ENCODE peak calls at places on chromosomes 16 and 17, in six cellular contexts. C, N, J, S, O and F are unnamed samples.
A peak's percentile ranks its signal among the peaks of the same experiment; 100 is the strongest.

GRCh38 chr17:64025732-64026294 is 5.4 kb upstream of the ICAM2 start:
- DNase-seq in J (peak; percentile 87), O (peak; percentile 85), N (peak; percentile 70), C (no peak), S (peak; percentile 86), F (peak; percentile 69)

GRCh38 chr17:81722184-81723120 is 10.4 kb downstream of the SLC25A10 start:
- DNase-seq in N (no peak), S (peak; percentile 66), C (no peak), J (no peak), O (no peak), F (no peak)

GRCh38 chr17:66900126-66901010 is 64.1 kb upstream of the CACNG4 start:
- DNase-seq in N (peak; percentile 55), J (peak; percentile 39), O (no peak), C (no peak), S (peak; percentile 47), F (peak; percentile 25)

GRCh38 chr17:77471984-77472836 is 331.4 kb downstream of the SEC14L1 start:
- DNase-seq in O (peak; percentile 49), N (peak; percentile 64), C (no peak), J (no peak), S (no peak), F (peak; percentile 95)

GRCh38 chr17:56596741-56597494 is 3.4 kb downstream of the NOG start:
- DNase-seq in O (no peak), N (no peak), J (no peak), C (no peak), S (no peak), F (no peak)

GRCh38 chr17:19678581-19679418 is 30.2 kb downstream of the ALDH3A2 start:
- DNase-seq in N (no peak), C (no peak), O (no peak), S (no peak), J (no peak), F (no peak)

GRCh38 chr16:84741351-84741791 is 41.6 kb downstream of the USP10 start:
- DNase-seq in N (peak; percentile 69), C (no peak), S (peak; percentile 71), J (no peak), O (no peak), F (peak; percentile 45)

GRCh38 chr16:6076631-6077030 is 979.0 kb upstream of the EEF2KMT start:
- DNase-seq in N (no peak), J (no peak), O (no peak), S (no peak), C (no peak), F (no peak)

GRCh38 chr16:86575754-86576557 is 2.4 kb upstream of the FOXL1 start:
- DNase-seq in O (peak; percentile 84), S (peak; percentile 94), J (peak; percentile 76), C (peak; percentile 37), N (peak; percentile 97), F (no peak)

GRCh38 chr16:49858200-49859129 is 2.6 kb upstream of the ZNF423 start:
- DNase-seq in O (peak; percentile 73), C (no peak), J (peak; percentile 21), S (no peak), N (no peak), F (no peak)

GRCh38 chr17:11996722-11997146 is 541 bp downstream of the ZNF18 start:
- DNase-seq in N (peak; percentile 28), O (no peak), C (no peak), S (peak; percentile 76), J (peak; percentile 58), F (peak; percentile 30)

GRCh38 chr17:49715221-49715620 is 7.5 kb upstream of the SLC35B1 start:
- DNase-seq in O (no peak), N (no peak), J (no peak), S (no peak), C (no peak), F (no peak)

GRCh38 chr17:48633266-48633816 is 7.2 kb upstream of the HOXB9 start:
- DNase-seq in O (no peak), S (no peak), J (no peak), N (no peak), C (no peak), F (no peak)

GRCh38 chr17:72158895-72159885 is 38.4 kb downstream of the SOX9 start:
- DNase-seq in N (peak; percentile 44), S (no peak), J (no peak), C (no peak), O (no peak), F (peak; percentile 96)

GRCh38 chr16:85735225-85735722 is 15.6 kb downstream of the C16orf74 start:
- DNase-seq in J (no peak), S (no peak), N (no peak), O (no peak), C (no peak), F (no peak)

GRCh38 chr16:24844101-24845030 is 1.4 kb upstream of the SLC5A11 start:
- DNase-seq in O (no peak), J (peak; percentile 93), N (peak; percentile 28), C (no peak), S (no peak), F (no peak)

GRCh38 chr16:62882552-62883221 is 846.4 kb upstream of the CDH8 start:
- DNase-seq in J (no peak), S (no peak), N (no peak), C (no peak), O (no peak), F (no peak)

GRCh38 chr16:21611546-21612384 is 12.4 kb downstream of the METTL9 start:
- DNase-seq in N (no peak), J (no peak), S (no peak), O (no peak), C (no peak), F (no peak)

GRCh38 chr16:88510091-88510719 is 57.1 kb downstream of the ZFPM1 start:
- DNase-seq in C (no peak), O (no peak), N (no peak), S (no peak), J (no peak), F (no peak)

GRCh38 chr16:87384162-87384999 is 805 bp upstream of the FBXO31 start:
- DNase-seq in O (peak; percentile 68), J (peak; percentile 76), C (no peak), S (peak; percentile 47), N (no peak), F (no peak)

GRCh38 chr16:11402051-11402744 is 56.9 kb downstream of the RMI2 start:
- DNase-seq in N (no peak), J (no peak), C (no peak), O (no peak), S (no peak), F (no peak)

GRCh38 chr17:83032781-83033180 is 46.6 kb upstream of the METRNL start:
- DNase-seq in S (no peak), O (no peak), C (no peak), J (no peak), N (no peak), F (no peak)

GRCh38 chr16:48462146-48462740 is 77.0 kb upstream of the SIAH1 start:
- DNase-seq in O (no peak), S (peak; percentile 44), C (no peak), J (peak; percentile 77), N (no peak), F (no peak)

GRCh38 chr17:4176803-4177472 is 33.9 kb downstream of the CYB5D2 start:
- DNase-seq in C (no peak), N (no peak), J (no peak), O (no peak), S (no peak), F (no peak)

GRCh38 chr16:57801856-57802634 is at the start of gene KIFC3:
- DNase-seq in S (peak; percentile 85), N (peak; percentile 72), O (peak; percentile 93), C (no peak), J (peak; percentile 80), F (no peak)

GRCh38 chr16:66787427-66787826 is 14.0 kb downstream of the TERB1 start:
- DNase-seq in S (no peak), J (no peak), C (no peak), O (no peak), N (no peak), F (no peak)

GRCh38 chr16:58620396-58620795 is 9.2 kb downstream of the CNOT1 start:
- DNase-seq in J (no peak), O (no peak), S (no peak), C (no peak), N (no peak), F (no peak)

GRCh38 chr16:47887496-47887895 is 268.3 kb downstream of the ABCC12 start:
- DNase-seq in O (no peak), S (no peak), N (peak; percentile 33), J (peak; percentile 27), C (no peak), F (no peak)

GRCh38 chr16:17275076-17275732 is 195.6 kb downstream of the XYLT1 start:
- DNase-seq in C (no peak), J (peak; percentile 51), N (no peak), O (no peak), S (no peak), F (no peak)

GRCh38 chr17:65173951-65174683 is 36.9 kb downstream of the RGS9 start:
- DNase-seq in S (no peak), J (no peak), N (no peak), C (no peak), O (no peak), F (no peak)

GRCh38 chr17:35725917-35726608 is 5.4 kb upstream of the RASL10B start:
- DNase-seq in O (no peak), N (no peak), J (no peak), S (no peak), C (no peak), F (no peak)

GRCh38 chr17:75941442-75941819 is 589 bp upstream of the FBF1 start:
- DNase-seq in C (no peak), N (no peak), J (no peak), O (no peak), S (no peak), F (no peak)

GRCh38 chr16:5508371-5508770 is 410.8 kb upstream of the EEF2KMT start:
- DNase-seq in C (no peak), S (no peak), N (no peak), O (no peak), J (no peak), F (no peak)

GRCh38 chr17:79391808-79392233 is 219.0 kb downstream of the RBFOX3 start:
- DNase-seq in N (peak; percentile 53), O (peak; percentile 73), J (peak; percentile 85), S (peak; percentile 71), C (no peak), F (peak; percentile 53)

GRCh38 chr16:60110531-60110930 is 1376.4 kb upstream of the GOT2 start:
- DNase-seq in O (no peak), N (no peak), J (no peak), S (no peak), C (no peak), F (no peak)

GRCh38 chr17:1762906-1763829 is 1.3 kb downstream of the SERPINF1 start:
- DNase-seq in J (peak; percentile 38), O (peak; percentile 66), C (peak; percentile 41), S (no peak), N (peak; percentile 74), F (no peak)

GRCh38 chr17:45112559-45113423 is 19.5 kb downstream of the PLCD3 start:
- DNase-seq in J (no peak), N (no peak), C (no peak), S (no peak), O (no peak), F (no peak)